ENCODE peak calls at places on chromosome 22, in six cellular contexts. Y, J, M, D, W and F are unnamed samples.

GRCh38 chr22:42289671-42290269 is 19.3 kb upstream of the TCF20 start:
- DNase-seq in Y (peak; percentile 5), J (no peak), M (peak; percentile 66), D (no peak), W (no peak), F (no peak)

GRCh38 chr22:19234126-19234896 is 55.8 kb upstream of the SLC25A1 start:
- DNase-seq in Y (no peak), J (no peak), M (no peak), D (no peak), W (no peak), F (no peak)

GRCh38 chr22:26367402-26368245 is 61.4 kb upstream of the ASPHD2 start:
- DNase-seq in Y (peak; percentile 66), J (peak; percentile 22), M (no peak), D (peak; percentile 8), W (peak; percentile 52), F (no peak)

GRCh38 chr22:39463931-39464390 is 7.1 kb downstream of the MGAT3 start:
- DNase-seq in Y (no peak), J (no peak), M (no peak), D (no peak), W (no peak), F (peak; percentile 92)

GRCh38 chr22:38751422-38752346 is 4.1 kb downstream of the SUN2 start:
- DNase-seq in Y (no peak), J (peak; percentile 52), M (peak; percentile 94), D (no peak), W (no peak), F (peak; percentile 90)

GRCh38 chr22:25656724-25657123 is 85.3 kb upstream of the MYO18B start:
- DNase-seq in Y (no peak), J (no peak), M (no peak), D (no peak), W (no peak), F (no peak)

GRCh38 chr22:19958083-19959042 is 16.7 kb upstream of the TXNRD2 start:
- DNase-seq in Y (peak; percentile 31), J (no peak), M (peak; percentile 4), D (no peak), W (peak; percentile 74), F (peak; percentile 23)

GRCh38 chr22:49241174-49241851 is 586.4 kb downstream of the BRD1 start:
- DNase-seq in Y (no peak), J (no peak), M (no peak), D (no peak), W (no peak), F (no peak)

GRCh38 chr22:32805586-32805881 is 4.0 kb downstream of the TIMP3 start:
- DNase-seq in Y (no peak), J (no peak), M (no peak), D (no peak), W (no peak), F (no peak)

GRCh38 chr22:37024339-37025157 is 5.0 kb downstream of the MPST start:
- DNase-seq in Y (no peak), J (peak; percentile 34), M (no peak), D (no peak), W (no peak), F (no peak)
- H3K4me3 ChIP-seq in Y (no peak overlapping the region), J (peak overlapping the region; percentile 27), M (no peak overlapping the region), D (no peak overlapping the region), W (no peak overlapping the region), F (no peak overlapping the region)

DNA sequence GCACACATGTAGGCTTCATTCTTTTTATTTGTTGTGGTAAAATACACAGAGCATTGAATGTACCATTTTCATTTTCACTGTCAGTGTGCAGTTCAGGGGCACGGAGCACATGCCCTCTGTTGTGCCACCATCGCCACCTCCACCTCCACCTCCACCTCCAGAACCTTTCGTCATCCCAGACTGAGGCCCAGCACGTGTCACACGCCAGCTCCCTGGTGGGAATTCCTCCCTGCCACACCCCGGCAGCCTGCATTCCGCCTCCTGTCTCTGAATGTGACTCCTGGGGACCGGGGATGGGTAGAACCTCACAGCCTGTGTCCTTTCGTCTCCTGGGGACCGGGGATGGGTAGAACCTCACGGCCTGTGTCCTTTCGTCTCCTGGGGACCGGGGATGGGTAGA is 10.9 kb downstream of the GRAMD4 start:
- DNase-seq in Y (no peak), J (no peak), M (peak; percentile 53), D (no peak), W (no peak), F (no peak)
- H3K4me3 ChIP-seq in Y (no peak overlapping the region), J (no peak overlapping the region), M (no peak overlapping the region), D (no peak overlapping the region), W (no peak overlapping the region), F (no peak overlapping the region)

DNA sequence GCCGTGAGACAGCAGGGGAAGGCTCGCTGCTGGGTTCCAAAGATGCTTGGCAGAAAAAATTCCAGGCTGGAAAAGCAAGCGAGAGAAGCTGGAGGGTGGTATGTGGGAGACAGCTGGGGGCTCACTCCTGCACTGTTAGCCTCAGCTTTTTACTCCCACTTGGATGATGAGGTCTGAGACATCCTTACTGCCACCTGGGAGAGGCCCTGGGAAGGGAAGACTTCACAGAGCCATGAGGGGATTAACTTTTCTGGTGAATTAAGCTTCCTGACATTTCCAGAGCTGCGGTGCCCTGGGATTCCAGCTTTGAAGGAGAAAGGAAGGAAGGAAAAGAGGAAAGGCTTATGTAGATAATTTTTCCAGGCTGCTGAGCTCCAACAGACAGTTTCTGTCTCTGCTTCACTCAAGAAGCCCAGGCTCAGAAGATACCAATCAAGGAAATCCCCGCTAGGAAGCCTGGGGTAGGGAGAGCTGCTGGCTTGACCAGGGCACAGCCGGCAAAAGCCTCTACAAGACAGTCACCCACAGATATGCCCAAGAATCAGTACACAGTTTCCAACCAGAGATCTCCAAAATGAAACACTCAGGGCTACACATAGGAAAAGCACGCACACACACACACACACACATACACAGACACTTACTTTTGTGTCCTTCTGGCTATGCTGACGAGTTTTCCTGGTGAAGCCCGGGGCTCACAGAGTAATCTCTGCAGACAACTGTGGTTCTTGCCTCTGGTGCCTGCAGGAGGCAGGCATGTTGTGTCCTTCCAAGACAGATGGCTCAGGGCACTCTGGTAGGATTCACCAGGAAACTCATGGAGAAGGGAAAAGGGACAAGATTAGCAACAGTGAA is 907 bp downstream of the MCHR1 start:
- DNase-seq in Y (peak; percentile 27), J (no peak), M (no peak), D (no peak), W (peak; percentile 15), F (no peak)
- H3K4me3 ChIP-seq in Y (no peak overlapping the region), J (no peak overlapping the region), M (no peak overlapping the region), D (no peak overlapping the region), W (no peak overlapping the region), F (no peak overlapping the region)

DNA sequence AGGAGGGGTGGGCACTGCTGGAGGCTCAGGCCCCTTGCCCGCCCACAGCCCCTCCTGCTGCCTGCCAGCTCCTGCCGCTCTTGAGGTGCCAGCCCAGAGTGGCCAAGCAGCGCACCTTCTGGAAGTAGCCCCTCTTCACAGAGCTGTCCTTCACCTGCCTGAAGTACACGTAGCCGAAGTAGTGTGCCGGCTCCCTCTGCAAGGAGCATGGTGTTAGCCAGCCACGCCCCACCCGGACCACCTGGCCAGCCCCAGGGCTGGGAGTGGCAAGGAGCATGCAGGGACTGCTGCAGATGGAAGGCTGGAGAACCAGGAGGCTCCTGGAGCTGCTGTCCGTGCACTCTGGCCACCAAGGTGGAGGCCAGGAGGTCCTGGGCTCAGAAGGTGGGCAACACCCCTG is 9.6 kb downstream of the DENND6B start:
- DNase-seq in Y (no peak), J (no peak), M (no peak), D (no peak), W (no peak), F (peak; percentile 48)
- H3K4me3 ChIP-seq in Y (no peak overlapping the region), J (no peak overlapping the region), M (no peak overlapping the region), D (no peak overlapping the region), W (no peak overlapping the region), F (no peak overlapping the region)

GRCh38 chr22:23154461-23154860 is 9.2 kb downstream of the RAB36 start:
- DNase-seq in Y (no peak), J (no peak), M (peak; percentile 34), D (no peak), W (no peak), F (no peak)

GRCh38 chr22:23153994-23154393 is 8.7 kb downstream of the RAB36 start:
- DNase-seq in Y (no peak), J (no peak), M (peak; percentile 77), D (no peak), W (no peak), F (no peak)

GRCh38 chr22:23155143-23155542 is 9.9 kb downstream of the RAB36 start:
- DNase-seq in Y (no peak), J (no peak), M (no peak), D (no peak), W (no peak), F (no peak)

GRCh38 chr22:23156286-23156685 is 11.0 kb downstream of the RAB36 start:
- DNase-seq in Y (no peak), J (no peak), M (no peak), D (no peak), W (no peak), F (no peak)

GRCh38 chr22:23155831-23156230 is 10.6 kb downstream of the RAB36 start:
- DNase-seq in Y (no peak), J (no peak), M (no peak), D (no peak), W (no peak), F (no peak)
- H3K4me3 ChIP-seq in Y (no peak overlapping the region), J (no peak overlapping the region), M (no peak overlapping the region), D (no peak overlapping the region), W (no peak overlapping the region), F (no peak overlapping the region)

GRCh38 chr22:36738416-36739020 is 35.0 kb upstream of the CACNG2 start:
- DNase-seq in Y (no peak), J (no peak), M (no peak), D (no peak), W (no peak), F (no peak)
- H3K4me3 ChIP-seq in Y (no peak overlapping the region), J (no peak overlapping the region), M (no peak overlapping the region), D (no peak overlapping the region), W (no peak overlapping the region), F (no peak overlapping the region)

GRCh38 chr22:44182591-44183588 is 2.2 kb downstream of the PARVG start:
- DNase-seq in Y (no peak), J (peak; percentile 45), M (peak; percentile 94), D (peak; percentile 60), W (no peak), F (peak; percentile 88)
- H3K4me3 ChIP-seq in Y (no peak overlapping the region), J (no peak overlapping the region), M (peak overlapping the region; percentile 56), D (no peak overlapping the region), W (no peak overlapping the region), F (peak overlapping the region; percentile 54)

DNA sequence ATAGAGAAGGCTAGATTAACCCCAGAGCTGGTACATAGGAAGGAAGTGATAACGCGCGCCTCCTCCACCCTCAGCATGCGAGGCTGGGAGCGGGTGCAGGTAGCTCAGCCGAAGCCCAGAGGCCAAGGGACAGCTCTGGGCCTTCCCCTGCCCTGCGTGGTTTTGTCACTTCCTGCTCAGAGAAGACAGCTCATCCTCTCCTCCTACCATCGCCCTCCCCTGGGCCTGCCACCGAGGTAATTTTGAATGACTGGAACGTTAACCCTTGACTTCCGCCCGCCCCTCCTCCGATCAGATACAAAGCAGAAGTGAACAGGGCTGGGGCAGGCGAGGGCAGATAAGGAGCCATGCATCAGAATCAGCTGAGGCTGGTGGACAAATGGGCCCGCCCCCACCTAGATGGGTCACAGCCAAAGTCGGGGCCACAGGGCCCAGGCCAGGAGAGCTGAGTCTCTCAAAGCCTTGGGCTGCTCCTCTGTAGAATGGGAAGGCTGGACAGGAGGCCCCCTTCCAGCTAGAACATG is 1.6 kb downstream of the RAC2 start:
- DNase-seq in Y (no peak), J (peak; percentile 68), M (peak; percentile 92), D (peak; percentile 40), W (no peak), F (peak; percentile 89)
- H3K4me3 ChIP-seq in Y (peak overlapping the region; percentile 66), J (peak overlapping the region; percentile 57), M (peak overlapping the region; percentile 67), D (no peak overlapping the region), W (no peak overlapping the region), F (peak overlapping the region; percentile 63)

DNA sequence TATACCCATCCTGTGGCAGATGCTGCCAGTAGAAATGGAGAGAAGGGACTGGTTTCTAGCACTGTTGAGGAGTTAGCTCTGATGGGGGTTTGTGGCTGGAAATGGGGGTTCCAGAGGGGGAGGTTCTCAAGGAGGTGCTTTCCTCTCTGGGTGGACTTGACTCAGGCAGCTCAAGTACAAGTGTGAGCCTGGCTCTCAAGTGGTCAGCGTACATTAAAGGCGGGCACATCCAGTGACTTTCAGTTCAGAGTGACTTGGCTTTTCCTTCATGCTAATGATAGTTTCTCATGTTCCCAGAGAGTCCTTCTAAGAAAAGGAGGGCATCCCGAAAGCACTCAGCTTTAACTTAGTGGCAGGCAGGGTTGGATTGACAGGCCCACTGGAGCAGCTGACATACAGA is 58.9 kb upstream of the HORMAD2 start:
- DNase-seq in Y (no peak), J (no peak), M (no peak), D (no peak), W (no peak), F (no peak)
- H3K4me3 ChIP-seq in Y (no peak overlapping the region), J (no peak overlapping the region), M (no peak overlapping the region), D (no peak overlapping the region), W (no peak overlapping the region), F (no peak overlapping the region)